ENCODE peak calls at places on chromosomes 7 and 10, in six cellular contexts. N, R, O, F, J and V are unnamed samples.

GRCh38 chr10:130360826-130361311 is 224.7 kb downstream of the GLRX3 start:
- DNase-seq in F (peak), R (no peak), J (no peak), O (no peak), N (no peak), V (no peak)

GRCh38 chr7:108094933-108095710 is 35.0 kb downstream of the LAMB4 start:
- DNase-seq in J (no peak), R (no peak), F (peak), N (no peak), O (peak), V (peak)

GRCh38 chr7:26993816-26994810 is 101.7 kb downstream of the HOXA1 start:
- DNase-seq in F (no peak), R (no peak), N (no peak), O (no peak), J (no peak), V (peak)

GRCh38 chr7:99140813-99141212 is 3.1 kb downstream of the SMURF1 start:
- DNase-seq in F (no peak), J (no peak), N (no peak), R (no peak), O (no peak), V (no peak)

GRCh38 chr7:80609732-80610131 is 28.7 kb upstream of the CD36 start:
- DNase-seq in F (peak), O (no peak), R (no peak), J (no peak), N (no peak), V (no peak)

GRCh38 chr7:10121641-10122040 is 852.0 kb upstream of the PHF14 start:
- DNase-seq in N (no peak), J (no peak), F (no peak), O (no peak), R (no peak), V (no peak)

GRCh38 chr10:48484911-48485310 is 120.0 kb downstream of the ARHGAP22 start:
- DNase-seq in O (no peak), J (no peak), N (no peak), F (no peak), R (no peak), V (no peak)

GRCh38 chr7:12777257-12777656 is 89.8 kb downstream of the ARL4A start:
- DNase-seq in J (no peak), F (no peak), N (no peak), O (no peak), R (no peak), V (no peak)

GRCh38 chr7:36119005-36119711 is 33.9 kb upstream of the EEPD1 start:
- DNase-seq in F (peak), R (no peak), N (peak), J (no peak), O (peak), V (peak)

GRCh38 chr7:51223505-51223904 is 93.1 kb downstream of the COBL start:
- DNase-seq in J (no peak), F (no peak), R (no peak), N (no peak), O (no peak), V (no peak)

GRCh38 chr7:124810605-124811004 is 45.0 kb upstream of the GPR37 start:
- DNase-seq in R (no peak), N (no peak), O (no peak), F (no peak), J (no peak), V (no peak)

GRCh38 chr7:55056068-55056467 is 37.3 kb downstream of the EGFR start:
- DNase-seq in O (no peak), F (no peak), J (no peak), R (no peak), N (no peak), V (no peak)

GRCh38 chr7:123944395-123944794 is 19.4 kb downstream of the SPAM1 start:
- DNase-seq in R (no peak), N (no peak), F (no peak), J (no peak), O (no peak), V (no peak)

GRCh38 chr10:30002438-30003266 is 56.7 kb downstream of the JCAD start:
- DNase-seq in R (peak), O (peak), N (no peak), J (peak), F (no peak), V (no peak)

GRCh38 chr10:7547825-7548224 is 118.9 kb downstream of the ITIH5 start:
- DNase-seq in J (no peak), F (no peak), R (no peak), N (no peak), O (no peak), V (no peak)

GRCh38 chr10:126723226-126723625 is 52.7 kb upstream of the C10orf90 start:
- DNase-seq in F (no peak), O (no peak), R (no peak), N (no peak), J (no peak), V (no peak)

GRCh38 chr7:31488562-31489203 is 25.2 kb upstream of the ITPRID1 start:
- DNase-seq in F (no peak), R (no peak), O (peak), J (peak), N (no peak), V (no peak)

GRCh38 chr7:95334434-95334833 is 10.1 kb upstream of the PON1 start:
- DNase-seq in O (no peak), N (no peak), R (no peak), F (no peak), J (no peak), V (no peak)

GRCh38 chr10:58868736-58869435 is 307.6 kb upstream of the PHYHIPL start:
- DNase-seq in R (no peak), N (no peak), J (no peak), O (no peak), F (no peak), V (no peak)

GRCh38 chr7:143504937-143505297 is 27.2 kb downstream of the TAS2R41 start:
- DNase-seq in J (no peak), N (no peak), O (no peak), F (no peak), R (no peak), V (no peak)

GRCh38 chr7:41459623-41460256 is 243.2 kb downstream of the INHBA start:
- DNase-seq in R (no peak), J (no peak), F (no peak), N (no peak), O (no peak), V (no peak)

GRCh38 chr10:32413513-32413912 is 32.4 kb upstream of the CCDC7 start:
- DNase-seq in O (peak), F (no peak), N (peak), J (no peak), R (peak), V (peak)

GRCh38 chr7:36683695-36684357 is 40.5 kb downstream of the AOAH start:
- DNase-seq in N (no peak), F (no peak), J (no peak), R (no peak), O (no peak), V (no peak)

GRCh38 chr7:151834281-151835035 is 42.5 kb downstream of the PRKAG2 start:
- DNase-seq in F (no peak), R (no peak), O (no peak), J (no peak), N (no peak), V (no peak)

GRCh38 chr10:29482591-29483421 is 152.0 kb downstream of the SVIL start:
- DNase-seq in J (no peak), O (peak), R (no peak), N (no peak), F (no peak), V (no peak)

GRCh38 chr10:95391570-95392249 is 100.9 kb upstream of the PDLIM1 start:
- DNase-seq in O (no peak), F (no peak), N (peak), R (no peak), J (no peak), V (no peak)

GRCh38 chr7:125934965-125935364 is 1005.3 kb upstream of the POT1 start:
- DNase-seq in O (no peak), F (no peak), N (no peak), J (no peak), R (no peak), V (no peak)

GRCh38 chr10:103053659-103054581 is 135.8 kb downstream of the CNNM2 start:
- DNase-seq in R (peak), F (no peak), O (peak), J (no peak), N (peak), V (peak)

GRCh38 chr7:77406421-77406820 is 9.7 kb downstream of the GSAP start:
- DNase-seq in F (no peak), O (no peak), R (no peak), N (no peak), J (no peak), V (no peak)

GRCh38 chr10:110777661-110778060 is 94.1 kb upstream of the PDCD4 start:
- DNase-seq in N (no peak), J (no peak), R (no peak), O (no peak), F (no peak), V (no peak)

GRCh38 chr10:88165849-88166271 is 302.4 kb downstream of the PTEN start:
- DNase-seq in O (no peak), R (no peak), N (no peak), J (no peak), F (no peak), V (peak)

GRCh38 chr10:56269181-56269580 is 91.9 kb downstream of the ZWINT start:
- DNase-seq in F (no peak), R (no peak), J (no peak), N (no peak), O (no peak), V (no peak)

GRCh38 chr10:51700228-51700835 is 937 bp upstream of the CSTF2T start:
- DNase-seq in J (no peak), O (peak), F (no peak), R (no peak), N (no peak), V (no peak)